ENCODE peak calls at places on chromosomes 3 and 15, in ten cellular contexts. One of them, this sample, is unnamed.

GRCh38 chr3:89372456-89372855 is 265.0 kb downstream of the EPHA3 start:
- DNase-seq in foreskin fibroblast: peak
- DNase-seq in Panc1: no peak
- DNase-seq in A549: no peak
- DNase-seq in AG09309: no peak
- DNase-seq in psoas muscle: no peak
- DNase-seq in GM23338: no peak
- DNase-seq in heart left ventricle: no peak
- DNase-seq in coronary artery: no peak
- DNase-seq in uterus: no peak
- DNase-seq in this sample: peak

GRCh38 chr3:11476814-11477213 is 166.9 kb downstream of the VGLL4 start:
- DNase-seq in foreskin fibroblast: peak
- DNase-seq in Panc1: no peak
- DNase-seq in A549: no peak
- DNase-seq in AG09309: no peak
- DNase-seq in psoas muscle: no peak
- DNase-seq in GM23338: no peak
- DNase-seq in heart left ventricle: no peak
- DNase-seq in coronary artery: no peak
- DNase-seq in uterus: no peak
- DNase-seq in this sample: no peak

GRCh38 chr3:109152326-109152725 is 15.8 kb downstream of the C3orf85 start:
- DNase-seq in foreskin fibroblast: no peak
- DNase-seq in Panc1: no peak
- DNase-seq in A549: no peak
- DNase-seq in AG09309: no peak
- DNase-seq in psoas muscle: no peak
- DNase-seq in GM23338: no peak
- DNase-seq in heart left ventricle: no peak
- DNase-seq in coronary artery: no peak
- DNase-seq in uterus: no peak
- DNase-seq in this sample: no peak

GRCh38 chr3:161401389-161401788 is 30.1 kb upstream of the SPTSSB start:
- DNase-seq in foreskin fibroblast: peak
- DNase-seq in Panc1: no peak
- DNase-seq in A549: no peak
- DNase-seq in AG09309: no peak
- DNase-seq in psoas muscle: no peak
- DNase-seq in GM23338: no peak
- DNase-seq in heart left ventricle: no peak
- DNase-seq in coronary artery: no peak
- DNase-seq in uterus: no peak
- DNase-seq in this sample: peak

GRCh38 chr3:73086071-73086494 is 24.6 kb downstream of the EBLN2 start:
- DNase-seq in foreskin fibroblast: peak
- DNase-seq in Panc1: no peak
- DNase-seq in A549: peak
- DNase-seq in AG09309: no peak
- DNase-seq in psoas muscle: peak
- DNase-seq in GM23338: peak
- DNase-seq in heart left ventricle: peak
- DNase-seq in coronary artery: no peak
- DNase-seq in uterus: peak
- DNase-seq in this sample: peak

GRCh38 chr15:52109559-52110451 is 2.8 kb downstream of the BCL2L10 start:
- DNase-seq in foreskin fibroblast: no peak
- DNase-seq in Panc1: no peak
- DNase-seq in A549: no peak
- DNase-seq in AG09309: no peak
- DNase-seq in psoas muscle: no peak
- DNase-seq in GM23338: no peak
- DNase-seq in heart left ventricle: no peak
- DNase-seq in coronary artery: no peak
- DNase-seq in uterus: no peak
- DNase-seq in this sample: no peak

GRCh38 chr15:78316211-78317077 is 17.0 kb upstream of the SKIC8 start:
- DNase-seq in foreskin fibroblast: no peak
- DNase-seq in Panc1: no peak
- DNase-seq in A549: no peak
- DNase-seq in AG09309: no peak
- DNase-seq in psoas muscle: no peak
- DNase-seq in GM23338: peak
- DNase-seq in heart left ventricle: no peak
- DNase-seq in coronary artery: no peak
- DNase-seq in uterus: no peak
- DNase-seq in this sample: no peak

GRCh38 chr3:111723293-111723963 is 128.3 kb upstream of the ZBED2 start:
- DNase-seq in foreskin fibroblast: peak
- DNase-seq in Panc1: no peak
- DNase-seq in A549: no peak
- DNase-seq in AG09309: peak
- DNase-seq in psoas muscle: no peak
- DNase-seq in GM23338: no peak
- DNase-seq in heart left ventricle: no peak
- DNase-seq in coronary artery: no peak
- DNase-seq in uterus: no peak
- DNase-seq in this sample: peak

GRCh38 chr3:31106204-31106603 is 211.7 kb upstream of the GADL1 start:
- DNase-seq in foreskin fibroblast: peak
- DNase-seq in Panc1: no peak
- DNase-seq in A549: no peak
- DNase-seq in AG09309: peak
- DNase-seq in psoas muscle: peak
- DNase-seq in GM23338: no peak
- DNase-seq in heart left ventricle: no peak
- DNase-seq in coronary artery: no peak
- DNase-seq in uterus: no peak
- DNase-seq in this sample: peak

GRCh38 chr3:124780767-124781485 is 50.7 kb downstream of the UMPS start:
- DNase-seq in foreskin fibroblast: peak
- DNase-seq in Panc1: no peak
- DNase-seq in A549: no peak
- DNase-seq in AG09309: no peak
- DNase-seq in psoas muscle: peak
- DNase-seq in GM23338: peak
- DNase-seq in heart left ventricle: peak
- DNase-seq in coronary artery: peak
- DNase-seq in uterus: peak
- DNase-seq in this sample: no peak

GRCh38 chr3:128252083-128252482 is 98.8 kb downstream of the EEFSEC start:
- DNase-seq in foreskin fibroblast: no peak
- DNase-seq in Panc1: no peak
- DNase-seq in A549: no peak
- DNase-seq in AG09309: no peak
- DNase-seq in psoas muscle: no peak
- DNase-seq in GM23338: no peak
- DNase-seq in heart left ventricle: no peak
- DNase-seq in coronary artery: no peak
- DNase-seq in uterus: no peak
- DNase-seq in this sample: no peak

GRCh38 chr15:93929375-93930094 is 301.8 kb upstream of the MCTP2 start:
- DNase-seq in foreskin fibroblast: peak
- DNase-seq in Panc1: no peak
- DNase-seq in A549: no peak
- DNase-seq in AG09309: peak
- DNase-seq in psoas muscle: peak
- DNase-seq in GM23338: peak
- DNase-seq in heart left ventricle: peak
- DNase-seq in coronary artery: no peak
- DNase-seq in uterus: peak
- DNase-seq in this sample: peak

GRCh38 chr3:15086699-15087098 is 12.2 kb downstream of the RBSN start:
- DNase-seq in foreskin fibroblast: no peak
- DNase-seq in Panc1: no peak
- DNase-seq in A549: no peak
- DNase-seq in AG09309: no peak
- DNase-seq in psoas muscle: no peak
- DNase-seq in GM23338: no peak
- DNase-seq in heart left ventricle: no peak
- DNase-seq in coronary artery: no peak
- DNase-seq in uterus: no peak
- DNase-seq in this sample: no peak

GRCh38 chr15:88681610-88682221 is 42.9 kb downstream of the ISG20 start:
- DNase-seq in foreskin fibroblast: no peak
- DNase-seq in Panc1: no peak
- DNase-seq in A549: no peak
- DNase-seq in AG09309: no peak
- DNase-seq in psoas muscle: no peak
- DNase-seq in GM23338: no peak
- DNase-seq in heart left ventricle: no peak
- DNase-seq in coronary artery: peak
- DNase-seq in uterus: no peak
- DNase-seq in this sample: no peak

GRCh38 chr15:81160312-81161214 is 26.5 kb downstream of the CFAP161 start:
- DNase-seq in foreskin fibroblast: peak
- DNase-seq in Panc1: no peak
- DNase-seq in A549: no peak
- DNase-seq in AG09309: peak
- DNase-seq in psoas muscle: peak
- DNase-seq in GM23338: no peak
- DNase-seq in heart left ventricle: peak
- DNase-seq in coronary artery: no peak
- DNase-seq in uterus: peak
- DNase-seq in this sample: peak

GRCh38 chr3:174285242-174285641 is 573.9 kb upstream of the NAALADL2 start:
- DNase-seq in foreskin fibroblast: no peak
- DNase-seq in Panc1: no peak
- DNase-seq in A549: no peak
- DNase-seq in AG09309: no peak
- DNase-seq in psoas muscle: no peak
- DNase-seq in GM23338: no peak
- DNase-seq in heart left ventricle: no peak
- DNase-seq in coronary artery: no peak
- DNase-seq in uterus: no peak
- DNase-seq in this sample: no peak

GRCh38 chr15:101051291-101052030 is 132.3 kb downstream of the LRRK1 start:
- DNase-seq in foreskin fibroblast: no peak
- DNase-seq in Panc1: no peak
- DNase-seq in A549: no peak
- DNase-seq in AG09309: no peak
- DNase-seq in psoas muscle: no peak
- DNase-seq in GM23338: no peak
- DNase-seq in heart left ventricle: no peak
- DNase-seq in coronary artery: peak
- DNase-seq in uterus: peak
- DNase-seq in this sample: no peak

GRCh38 chr3:171986755-171987535 is 52.4 kb upstream of the FNDC3B start:
- DNase-seq in foreskin fibroblast: no peak
- DNase-seq in Panc1: no peak
- DNase-seq in A549: no peak
- DNase-seq in AG09309: no peak
- DNase-seq in psoas muscle: no peak
- DNase-seq in GM23338: no peak
- DNase-seq in heart left ventricle: no peak
- DNase-seq in coronary artery: no peak
- DNase-seq in uterus: no peak
- DNase-seq in this sample: no peak
- H3K4me3 ChIP-seq in foreskin fibroblast: no peak
- H3K4me3 ChIP-seq in Panc1: no peak
- H3K4me3 ChIP-seq in A549: no peak
- H3K4me3 ChIP-seq in AG09309: no peak
- H3K4me3 ChIP-seq in psoas muscle: no peak
- H3K4me3 ChIP-seq in GM23338: no peak
- H3K4me3 ChIP-seq in heart left ventricle: no peak
- H3K4me3 ChIP-seq in coronary artery: no peak
- H3K4me3 ChIP-seq in uterus: no peak
- H3K4me3 ChIP-seq in this sample: no peak

DNA sequence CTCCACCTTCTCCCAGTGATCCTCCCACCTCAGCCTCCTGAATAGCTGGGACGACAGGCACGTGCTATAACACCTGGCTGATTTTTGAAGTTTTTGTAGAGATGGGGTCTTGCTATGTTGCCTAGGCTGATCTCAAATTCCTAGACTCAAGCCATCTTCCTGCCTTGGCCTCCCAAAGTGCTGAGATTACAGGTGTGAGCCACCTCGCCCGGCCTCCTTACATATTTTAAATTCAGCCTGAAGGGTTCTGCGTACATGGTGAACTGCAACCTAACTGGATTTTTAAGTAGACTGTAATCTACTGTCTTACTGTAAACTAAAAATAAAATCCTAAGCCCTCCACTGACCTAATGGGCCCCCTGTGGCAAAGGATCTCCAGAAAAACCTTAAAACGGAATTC is 34.1 kb downstream of the MASP1 start:
- DNase-seq in foreskin fibroblast: no peak
- DNase-seq in Panc1: no peak
- DNase-seq in A549: no peak
- DNase-seq in AG09309: no peak
- DNase-seq in psoas muscle: no peak
- DNase-seq in GM23338: no peak
- DNase-seq in heart left ventricle: no peak
- DNase-seq in coronary artery: no peak
- DNase-seq in uterus: no peak
- DNase-seq in this sample: no peak
- TF ChIP-seq CTCF in foreskin fibroblast: no peak
- TF ChIP-seq CTCF in Panc1: no peak
- TF ChIP-seq CTCF in A549: no peak
- TF ChIP-seq CTCF in AG09309: no peak
- TF ChIP-seq CTCF in psoas muscle: no peak
- TF ChIP-seq CTCF in GM23338: no peak
- TF ChIP-seq CTCF in heart left ventricle: no peak
- TF ChIP-seq CTCF in coronary artery: no peak
- TF ChIP-seq CTCF in uterus: no peak
- TF ChIP-seq CTCF in this sample: no peak

GRCh38 chr15:58409861-58410260 is 21.9 kb upstream of the LIPC start:
- DNase-seq in foreskin fibroblast: no peak
- DNase-seq in Panc1: no peak
- DNase-seq in A549: no peak
- DNase-seq in AG09309: no peak
- DNase-seq in psoas muscle: no peak
- DNase-seq in GM23338: no peak
- DNase-seq in heart left ventricle: no peak
- DNase-seq in coronary artery: no peak
- DNase-seq in uterus: no peak
- DNase-seq in this sample: no peak
- H3K4me3 ChIP-seq in foreskin fibroblast: peak
- H3K4me3 ChIP-seq in Panc1: no peak
- H3K4me3 ChIP-seq in A549: no peak
- H3K4me3 ChIP-seq in AG09309: no peak
- H3K4me3 ChIP-seq in psoas muscle: no peak
- H3K4me3 ChIP-seq in GM23338: no peak
- H3K4me3 ChIP-seq in heart left ventricle: peak
- H3K4me3 ChIP-seq in coronary artery: peak
- H3K4me3 ChIP-seq in uterus: no peak
- H3K4me3 ChIP-seq in this sample: no peak

GRCh38 chr15:31892513-31892912 is 137.8 kb upstream of the CHRNA7 start:
- DNase-seq in foreskin fibroblast: no peak
- DNase-seq in Panc1: no peak
- DNase-seq in A549: no peak
- DNase-seq in AG09309: no peak
- DNase-seq in psoas muscle: no peak
- DNase-seq in GM23338: no peak
- DNase-seq in heart left ventricle: no peak
- DNase-seq in coronary artery: no peak
- DNase-seq in uterus: no peak
- DNase-seq in this sample: no peak

DNA sequence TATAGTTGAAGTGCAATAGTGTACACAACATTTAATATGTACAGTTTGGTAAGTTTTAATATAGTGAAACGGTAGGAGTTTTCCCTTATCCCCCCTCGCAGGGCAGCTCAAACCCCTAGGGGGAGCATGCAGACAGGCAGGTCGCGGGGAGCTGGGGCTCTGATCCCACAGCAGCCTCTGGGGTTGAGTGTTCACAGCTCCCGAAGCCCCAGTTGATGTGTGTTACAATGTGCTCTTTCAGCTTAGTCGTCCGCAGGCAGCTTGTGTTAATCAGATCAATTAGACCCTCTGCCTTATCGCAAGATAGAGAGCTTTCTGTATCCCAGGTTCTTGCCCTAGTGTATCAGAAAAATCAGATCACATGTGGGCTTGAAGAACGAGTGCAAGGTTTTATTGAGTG is 143.1 kb upstream of the CHRNA7 start:
- DNase-seq in foreskin fibroblast: no peak
- DNase-seq in Panc1: no peak
- DNase-seq in A549: no peak
- DNase-seq in AG09309: no peak
- DNase-seq in psoas muscle: no peak
- DNase-seq in GM23338: peak
- DNase-seq in heart left ventricle: no peak
- DNase-seq in coronary artery: no peak
- DNase-seq in uterus: no peak
- DNase-seq in this sample: no peak
- TF ChIP-seq CTCF in foreskin fibroblast: no peak
- TF ChIP-seq CTCF in Panc1: no peak
- TF ChIP-seq CTCF in A549: no peak
- TF ChIP-seq CTCF in AG09309: no peak
- TF ChIP-seq CTCF in psoas muscle: no peak
- TF ChIP-seq CTCF in GM23338: peak
- TF ChIP-seq CTCF in heart left ventricle: no peak
- TF ChIP-seq CTCF in coronary artery: no peak
- TF ChIP-seq CTCF in uterus: no peak
- TF ChIP-seq CTCF in this sample: no peak